ENCODE peak calls at places on chromosomes 2 and 18, in seven cellular contexts. O is sigmoid colon, A is A549, D is HepG2, Z is upper lobe of left lung, N is transverse colon, B is stomach. L is an unnamed sample.

GRCh38 chr2:108594132-108594981 is 60.1 kb downstream of the LIMS1 start:
- DNase-seq in N (no peak), B (no peak), O (no peak), A (no peak), D (peak; percentile 57), Z (no peak), L (no peak)

GRCh38 chr2:72924353-72925240 is 7.3 kb downstream of the EMX1 start:
- DNase-seq in O (peak; percentile 53), Z (peak; percentile 83), N (no peak), B (peak; percentile 24), D (no peak), A (no peak), L (no peak)

GRCh38 chr2:88739985-88740600 is 48.6 kb downstream of the RPIA start:
- DNase-seq in N (peak; percentile 84), O (no peak), D (peak; percentile 70), A (peak; percentile 64), Z (no peak), B (peak; percentile 84), L (no peak)

GRCh38 chr2:170588729-170589128 is 126.4 kb upstream of the SP5 start:
- DNase-seq in O (no peak), B (no peak), Z (no peak), N (no peak), D (no peak), A (no peak), L (no peak)

GRCh38 chr2:105239924-105240323 is 1.6 kb upstream of the GPR45 start:
- DNase-seq in N (no peak), A (no peak), Z (no peak), B (no peak), O (no peak), D (no peak), L (no peak)

GRCh38 chr18:3584266-3584665 is 134.3 kb downstream of the TGIF1 start:
- DNase-seq in N (no peak), A (no peak), D (no peak), Z (no peak), O (no peak), B (no peak), L (no peak)

GRCh38 chr2:38216886-38217285 is 140.9 kb upstream of the CYP1B1 start:
- DNase-seq in Z (no peak), D (no peak), B (no peak), A (no peak), N (no peak), O (no peak), L (no peak)

GRCh38 chr18:14971461-14972185 is 223.7 kb downstream of the ANKRD30B start:
- DNase-seq in A (no peak), D (no peak), N (no peak), Z (no peak), O (no peak), B (no peak), L (no peak)

GRCh38 chr2:10161206-10161931 is 38.8 kb downstream of the RRM2 start:
- DNase-seq in O (no peak), A (no peak), B (no peak), N (peak; percentile 64), Z (no peak), D (no peak), L (no peak)

GRCh38 chr2:189580662-189581353 is at the start of gene SLC40A1:
- DNase-seq in A (peak; percentile 51), D (peak; percentile 67), Z (peak; percentile 96), B (peak; percentile 87), O (peak; percentile 90), N (peak; percentile 83), L (peak; percentile 91)

DNA sequence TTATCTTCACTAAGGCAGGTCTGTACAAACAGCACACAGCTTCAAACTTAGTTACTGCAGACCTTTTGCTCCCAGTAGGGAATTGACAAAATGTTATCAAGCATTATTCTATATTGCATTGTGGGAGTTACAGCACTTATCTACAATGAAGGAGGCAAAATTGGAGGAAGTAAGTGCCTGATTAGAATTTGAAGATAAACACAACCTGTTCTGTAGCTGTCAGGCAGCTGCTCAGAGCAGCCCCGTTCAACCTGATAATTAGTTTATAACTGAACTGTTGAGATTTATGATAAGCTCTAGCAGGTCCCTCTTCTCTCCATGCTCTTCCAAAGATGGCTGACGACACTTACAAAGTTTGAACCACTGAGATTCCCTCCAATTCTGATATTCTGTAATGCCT is 364.4 kb upstream of the CYRIA start:
- DNase-seq in A (no peak), N (no peak), O (no peak), B (no peak), D (no peak), Z (no peak), L (no peak)
- TF ChIP-seq EP300 in A (no peak), N (no peak), O (no peak), B (no peak), D (no peak), Z (no peak), L (no peak)

GRCh38 chr2:159988412-159988970 is 73.9 kb downstream of the PLA2R1 start:
- DNase-seq in N (no peak), D (no peak), B (no peak), A (no peak), O (no peak), Z (no peak), L (no peak)
- TF ChIP-seq EP300 in N (no peak), D (no peak), B (no peak), A (no peak), O (no peak), Z (no peak), L (no peak)

GRCh38 chr2:223000872-223001825 is 50.8 kb upstream of the KCNE4 start:
- DNase-seq in O (no peak), N (no peak), Z (no peak), B (no peak), D (no peak), A (no peak), L (no peak)
- TF ChIP-seq EP300 in O (no peak), N (no peak), Z (no peak), B (no peak), D (no peak), A (no peak), L (no peak)

GRCh38 chr18:6569813-6570212 is 155.1 kb upstream of the L3MBTL4 start:
- DNase-seq in O (no peak), A (no peak), B (no peak), D (no peak), Z (no peak), N (no peak), L (no peak)
- TF ChIP-seq EP300 in O (no peak), A (no peak), B (no peak), D (no peak), Z (no peak), N (no peak), L (no peak)

GRCh38 chr2:176902454-176902853 is 310.1 kb upstream of the HNRNPA3 start:
- DNase-seq in A (no peak), D (no peak), Z (no peak), B (no peak), N (no peak), O (no peak), L (no peak)
- TF ChIP-seq EP300 in A (no peak), D (no peak), Z (no peak), B (no peak), N (no peak), O (no peak), L (no peak)

GRCh38 chr18:46917808-46918600 is 602 bp downstream of the KATNAL2 start:
- DNase-seq in Z (no peak), O (no peak), D (no peak), N (peak; percentile 32), B (no peak), A (no peak), L (peak; percentile 16)
- TF ChIP-seq EP300 in Z (no peak), O (no peak), D (no peak), N (no peak), B (no peak), A (no peak), L (no peak)

L was measured in ovary.